ENCODE peak calls at places on chromosomes 7 and 10, in four cellular contexts. Y is HepG2, B is K562, T is GM12878. E is an unnamed sample.

GRCh38 chr7:155811895-155812761 is at the start of gene SHH:
- DNase-seq in Y (no peak), B (no peak), T (no peak), E (no peak)

GRCh38 chr10:64041989-64042490 is 520.8 kb downstream of the REEP3 start:
- DNase-seq in Y (no peak), B (no peak), T (no peak), E (no peak)

GRCh38 chr10:71865561-71866041 is 14.6 kb upstream of the PSAP start:
- DNase-seq in Y (no peak), B (no peak), T (no peak), E (no peak)

GRCh38 chr7:12210179-12211053 is 678 bp upstream of the TMEM106B start:
- DNase-seq in Y (peak; percentile 0), B (no peak), T (no peak), E (no peak)

GRCh38 chr7:148335790-148336189 is 254.8 kb upstream of the C7orf33 start:
- DNase-seq in Y (no peak), B (no peak), T (no peak), E (no peak)

GRCh38 chr7:99894738-99895137 is 17.9 kb upstream of the OR2AE1 start:
- DNase-seq in Y (no peak), B (no peak), T (no peak), E (no peak)

GRCh38 chr10:17644485-17644964 is 574 bp downstream of the STAM start:
- DNase-seq in Y (no peak), B (peak; percentile 56), T (no peak), E (no peak)

GRCh38 chr7:34165466-34165865 is 260.1 kb downstream of the BMPER start:
- DNase-seq in Y (no peak), B (no peak), T (no peak), E (no peak)

GRCh38 chr10:119522747-119523426 is 19.6 kb downstream of the RGS10 start:
- DNase-seq in Y (peak; percentile 72), B (no peak), T (no peak), E (no peak)

GRCh38 chr7:23469150-23469960 is 936 bp downstream of the IGF2BP3 start:
- DNase-seq in Y (no peak), B (peak; percentile 69), T (no peak), E (peak; percentile 50)

GRCh38 chr10:132395704-132396494 is 1.1 kb upstream of the PWWP2B start:
- DNase-seq in Y (peak; percentile 62), B (peak; percentile 51), T (no peak), E (no peak)

GRCh38 chr10:117455346-117455745 is 80.1 kb upstream of the PDZD8 start:
- DNase-seq in Y (no peak), B (no peak), T (no peak), E (no peak)

GRCh38 chr10:89555688-89556445 is 20.5 kb upstream of the SLC16A12 start:
- DNase-seq in Y (no peak), B (no peak), T (no peak), E (no peak)

GRCh38 chr10:8045728-8046494 is 8.6 kb upstream of the GATA3 start:
- DNase-seq in Y (no peak), B (no peak), T (no peak), E (no peak)

DNA sequence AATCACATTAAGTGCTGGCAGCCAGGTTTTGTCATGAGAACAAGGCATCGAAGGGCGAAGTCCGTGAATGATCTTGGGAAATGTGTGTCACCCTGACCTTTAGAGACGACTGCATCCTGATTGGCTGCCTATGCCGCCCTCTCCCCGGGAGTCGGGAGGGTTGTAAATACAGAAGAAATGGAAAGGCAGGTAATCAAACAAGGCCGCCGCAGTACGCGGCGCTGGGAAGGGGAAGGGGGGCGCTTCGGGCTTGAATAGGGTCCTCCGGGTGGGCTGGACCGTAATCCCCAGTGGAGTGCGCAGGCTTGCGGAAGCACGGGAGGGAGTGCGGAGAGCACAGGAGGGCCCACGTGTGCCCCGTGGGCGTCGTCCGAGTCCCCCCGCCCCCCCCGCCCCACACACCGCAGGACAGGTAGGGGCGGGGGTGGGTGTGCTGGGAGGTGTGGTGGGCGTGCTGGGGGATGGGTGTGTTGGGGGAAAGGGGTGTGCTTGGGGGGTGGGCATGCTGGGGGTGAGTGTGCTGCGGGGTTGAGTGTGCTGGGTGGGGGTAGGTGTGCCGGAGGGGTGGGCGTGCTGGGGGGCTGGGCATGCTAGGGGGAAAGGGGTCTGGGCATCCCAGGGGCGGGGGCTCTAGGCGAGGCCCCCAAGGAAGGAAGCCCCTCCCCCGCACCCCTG is 169.4 kb downstream of the ARHGAP12 start:
- DNase-seq in Y (peak; percentile 83), B (no peak), T (no peak), E (no peak)
- TF ChIP-seq GABPA in Y (no peak), B (no peak), T (no peak), E (no peak)

DNA sequence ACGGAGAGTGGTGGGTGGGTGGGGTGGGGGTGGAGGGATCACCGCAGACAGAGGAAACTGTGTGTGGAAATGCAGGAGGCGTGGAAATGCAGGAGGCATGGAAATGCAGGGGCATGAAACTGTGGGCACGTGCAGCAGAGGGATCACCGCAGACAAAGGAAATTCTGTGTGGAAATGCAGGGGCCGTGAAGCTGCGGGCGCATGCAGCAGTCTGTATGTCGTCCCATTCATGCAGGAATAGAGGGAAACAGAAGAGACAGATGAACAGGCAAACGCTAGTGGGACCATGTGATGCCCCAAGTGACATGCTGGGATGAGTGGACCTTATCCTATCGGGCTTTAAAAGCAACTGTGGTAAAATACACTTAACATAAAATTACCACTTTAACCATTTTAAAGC is 42.2 kb upstream of the TRIL start:
- DNase-seq in Y (no peak), B (no peak), T (no peak), E (no peak)
- TF ChIP-seq GABPA in Y (no peak), B (no peak), T (no peak), E (no peak)

GRCh38 chr7:17598305-17598704 is 299.9 kb downstream of the AHR start:
- DNase-seq in Y (no peak), B (no peak), T (no peak), E (no peak)
- TF ChIP-seq GABPA in Y (no peak), B (no peak), T (no peak), E (no peak)

GRCh38 chr10:32167450-32167849 is 111.2 kb upstream of the KIF5B start:
- DNase-seq in Y (no peak), B (no peak), T (peak; percentile 24), E (no peak)

GRCh38 chr10:32174349-32174893 is 118.2 kb upstream of the KIF5B start:
- DNase-seq in Y (no peak), B (no peak), T (no peak), E (no peak)

GRCh38 chr10:32169556-32169955 is 113.3 kb upstream of the KIF5B start:
- DNase-seq in Y (no peak), B (no peak), T (no peak), E (no peak)

GRCh38 chr10:32175629-32176028 is 119.4 kb upstream of the KIF5B start:
- DNase-seq in Y (no peak), B (no peak), T (no peak), E (no peak)

DNA sequence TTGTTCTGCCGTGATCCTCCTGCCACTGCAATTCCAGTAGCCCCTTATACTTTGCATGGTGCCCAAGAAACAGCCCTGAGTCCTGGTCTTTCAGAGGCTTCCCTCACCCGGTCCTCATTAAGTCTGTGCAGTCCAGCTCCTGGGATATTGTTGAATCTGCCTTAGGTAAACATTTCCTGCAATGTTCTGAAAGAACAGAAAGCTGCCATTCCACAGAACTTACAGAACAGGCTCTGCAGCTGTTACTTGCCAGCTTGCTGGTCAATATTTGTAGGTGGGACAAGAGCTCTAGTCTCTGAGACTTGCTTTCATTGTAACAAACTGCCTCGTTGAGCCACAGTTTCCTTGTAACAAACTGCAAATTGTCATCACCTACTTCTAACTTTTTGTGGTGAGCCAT is 115.0 kb upstream of the KIF5B start:
- DNase-seq in Y (peak; percentile 64), B (no peak), T (no peak), E (no peak)
- TF ChIP-seq GABPA in Y (no peak), B (no peak), T (no peak), E (no peak)

GRCh38 chr7:51644216-51644615 is 327.6 kb upstream of the COBL start:
- DNase-seq in Y (no peak), B (no peak), T (no peak), E (no peak)
- TF ChIP-seq GABPA in Y (no peak), B (no peak), T (no peak), E (no peak)